ENCODE peak calls at places on chromosomes 6 and 20, in nine cellular contexts. C is uterus, Z is lung, S is cardiac muscle cell, A is left ventricle myocardium inferior, N is ovary, X is fibroblast of lung, T is mesenchymal stem cell, M is tibial artery. E is an unnamed sample. For H3K27me3, the result is how much of the 10 kb centered on the place peaks cover.

GRCh38 chr6:133964052-133964451 is 11.0 kb downstream of the TBPL1 start:
- DNase-seq in C (no peak), Z (no peak), S (peak), A (no peak), N (no peak), X (peak), T (peak), M (no peak), E (no peak)

GRCh38 chr20:22389836-22390542 is 194.4 kb downstream of the FOXA2 start:
- DNase-seq in C (no peak), Z (peak), S (peak), A (no peak), N (no peak), X (peak), T (no peak), M (no peak), E (no peak)

GRCh38 chr6:53581161-53581560 is 36.3 kb upstream of the GCLC start:
- DNase-seq in C (peak), Z (no peak), S (peak), A (no peak), N (no peak), X (peak), T (no peak), M (no peak), E (no peak)

GRCh38 chr6:15244605-15245360 is 1.1 kb upstream of the JARID2 start:
- DNase-seq in C (peak), Z (peak), S (peak), A (peak), N (peak), X (peak), T (peak), M (peak), E (peak)

GRCh38 chr20:60132162-60132826 is 174.1 kb downstream of the CDH26 start:
- DNase-seq in C (no peak), Z (no peak), S (no peak), A (no peak), N (no peak), X (no peak), T (no peak), M (no peak), E (no peak)

GRCh38 chr20:47620808-47621805 is 119.4 kb downstream of the NCOA3 start:
- DNase-seq in C (no peak), Z (no peak), S (peak), A (no peak), N (no peak), X (peak), T (peak), M (no peak), E (no peak)

GRCh38 chr6:157200611-157201010 is 122.7 kb downstream of the TMEM242 start:
- DNase-seq in C (no peak), Z (no peak), S (no peak), A (no peak), N (no peak), X (no peak), T (no peak), M (no peak), E (peak)

GRCh38 chr6:41659935-41660334 is 21.7 kb downstream of the MDFI start:
- DNase-seq in C (no peak), Z (no peak), S (no peak), A (no peak), N (no peak), X (no peak), T (no peak), M (no peak), E (no peak)

GRCh38 chr20:21510414-21510971 is 3.4 kb downstream of the NKX2-2 start:
- DNase-seq in C (no peak), Z (no peak), S (no peak), A (no peak), N (no peak), X (peak), T (no peak), M (no peak), E (no peak)

GRCh38 chr6:161462148-161462547 is 188.3 kb upstream of the AGPAT4 start:
- DNase-seq in C (no peak), Z (no peak), S (no peak), A (no peak), N (no peak), X (peak), T (no peak), M (no peak), E (no peak)

GRCh38 chr6:163599136-163599535 is 184.6 kb downstream of the QKI start:
- DNase-seq in C (no peak), Z (no peak), S (no peak), A (no peak), N (no peak), X (no peak), T (no peak), M (no peak), E (no peak)

GRCh38 chr6:29589423-29590048 is 4.6 kb downstream of the OR2H2 start:
- DNase-seq in C (no peak), Z (peak), S (peak), A (no peak), N (no peak), X (peak), T (peak), M (no peak), E (no peak)

GRCh38 chr6:108014040-108014439 is 56.0 kb upstream of the SEC63 start:
- DNase-seq in C (no peak), Z (no peak), S (no peak), A (no peak), N (no peak), X (no peak), T (no peak), M (no peak), E (no peak)

GRCh38 chr6:42551202-42551601 is 12.6 kb upstream of the UBR2 start:
- DNase-seq in C (no peak), Z (no peak), S (peak), A (no peak), N (no peak), X (no peak), T (peak), M (no peak), E (no peak)

GRCh38 chr6:20608371-20608770 is 74.1 kb downstream of the CDKAL1 start:
- DNase-seq in C (no peak), Z (no peak), S (no peak), A (no peak), N (no peak), X (no peak), T (no peak), M (no peak), E (no peak)

GRCh38 chr6:161273752-161274487 is at the start of gene AGPAT4:
- DNase-seq in C (peak), Z (peak), S (peak), A (peak), N (peak), X (peak), T (peak), M (peak), E (peak)

GRCh38 chr20:9215539-9215938 is 146.7 kb downstream of the PLCB4 start:
- DNase-seq in C (no peak), Z (no peak), S (no peak), A (no peak), N (no peak), X (no peak), T (no peak), M (no peak), E (no peak)

GRCh38 chr6:125640441-125641150 is 108.8 kb upstream of the HEY2 start:
- DNase-seq in C (no peak), Z (no peak), S (no peak), A (no peak), N (no peak), X (no peak), T (no peak), M (no peak), E (no peak)

GRCh38 chr6:39530201-39530759 is 194.9 kb downstream of the KIF6 start:
- DNase-seq in C (peak), Z (no peak), S (peak), A (no peak), N (peak), X (peak), T (peak), M (no peak), E (no peak)

GRCh38 chr20:23725102-23725501 is 25.6 kb downstream of the CST1 start:
- DNase-seq in C (no peak), Z (no peak), S (no peak), A (no peak), N (no peak), X (no peak), T (no peak), M (no peak), E (no peak)

GRCh38 chr6:113433506-113433991 is 423.6 kb upstream of the MARCKS start:
- DNase-seq in C (peak), Z (peak), S (peak), A (peak), N (no peak), X (peak), T (peak), M (peak), E (no peak)

GRCh38 chr6:56758120-56758519 is 115.4 kb upstream of the DST start:
- DNase-seq in C (no peak), Z (peak), S (no peak), A (no peak), N (no peak), X (peak), T (no peak), M (no peak), E (no peak)

GRCh38 chr20:62305149-62305764 is 2.5 kb downstream of the ADRM1 start:
- DNase-seq in C (no peak), Z (no peak), S (no peak), A (no peak), N (no peak), X (no peak), T (peak), M (no peak), E (no peak)

GRCh38 chr6:105374010-105374420 is 28.9 kb downstream of the PREP start:
- DNase-seq in C (no peak), Z (peak), S (peak), A (no peak), N (no peak), X (peak), T (peak), M (no peak), E (no peak)

GRCh38 chr6:152462716-152463115 is 174.4 kb downstream of the SYNE1 start:
- DNase-seq in C (no peak), Z (no peak), S (peak), A (no peak), N (no peak), X (no peak), T (no peak), M (no peak), E (no peak)

GRCh38 chr6:121881974-121882667 is 446.7 kb downstream of the GJA1 start:
- DNase-seq in C (no peak), Z (no peak), S (peak), A (no peak), N (no peak), X (peak), T (peak), M (no peak), E (no peak)

GRCh38 chr20:53879048-53879684 is 191.2 kb downstream of the BCAS1 start:
- DNase-seq in C (no peak), Z (no peak), S (no peak), A (no peak), N (no peak), X (no peak), T (peak), M (no peak), E (no peak)

GRCh38 chr6:170208651-170209353 is 82.1 kb downstream of the DLL1 start:
- DNase-seq in C (peak), Z (peak), S (no peak), A (no peak), N (no peak), X (no peak), T (no peak), M (peak), E (peak)

GRCh38 chr20:46084805-46085792 is 4.7 kb downstream of the NCOA5 start:
- DNase-seq in C (no peak), Z (no peak), S (peak), A (no peak), N (no peak), X (peak), T (peak), M (no peak), E (no peak)

GRCh38 chr6:91449539-91449938 is 862.7 kb upstream of the MAP3K7 start:
- DNase-seq in C (no peak), Z (no peak), S (no peak), A (no peak), N (no peak), X (peak), T (peak), M (no peak), E (no peak)

GRCh38 chr6:159214281-159214680 is 45.1 kb downstream of the FNDC1 start:
- DNase-seq in C (no peak), Z (no peak), S (no peak), A (no peak), N (no peak), X (peak), T (no peak), M (no peak), E (no peak)

GRCh38 chr6:159758031-159759001 is 3.5 kb upstream of the ACAT2 start:
- DNase-seq in C (no peak), Z (no peak), S (peak), A (no peak), N (no peak), X (peak), T (peak), M (no peak), E (no peak)

GRCh38 chr20:49353348-49353747 is 75.5 kb upstream of the ZNFX1 start:
- DNase-seq in C (no peak), Z (no peak), S (no peak), A (no peak), N (no peak), X (no peak), T (no peak), M (no peak), E (no peak)

GRCh38 chr6:6191476-6191875 is 129.0 kb downstream of the F13A1 start:
- DNase-seq in C (no peak), Z (no peak), S (no peak), A (no peak), N (no peak), X (no peak), T (no peak), M (no peak), E (no peak)

GRCh38 chr6:16840725-16841124 is 79.5 kb upstream of the ATXN1 start:
- DNase-seq in C (no peak), Z (no peak), S (no peak), A (no peak), N (no peak), X (no peak), T (no peak), M (no peak), E (no peak)

DNA sequence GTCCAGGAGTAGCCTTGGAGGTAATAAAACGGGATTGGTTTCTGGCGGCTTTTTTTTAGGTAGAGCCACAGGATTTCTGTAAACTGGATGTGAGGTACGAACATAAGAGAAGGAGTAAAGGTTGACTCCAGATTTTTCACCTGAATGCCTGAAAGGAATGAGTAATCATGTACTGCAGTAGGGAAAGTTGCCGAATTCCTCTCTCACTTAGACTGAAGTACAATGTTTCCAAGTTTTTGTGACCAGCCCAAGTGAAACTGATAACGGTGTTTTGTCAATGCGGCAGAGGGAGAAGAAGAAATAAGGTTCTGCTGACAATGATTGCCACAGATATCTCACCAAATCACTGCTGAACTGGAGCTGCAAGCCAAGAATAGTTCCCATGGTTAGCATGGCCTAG is 75.0 kb downstream of the VTA1 start:
- DNase-seq in C (no peak), Z (no peak), S (no peak), A (no peak), N (no peak), X (no peak), T (no peak), M (no peak), E (no peak)
- H3K27ac ChIP-seq in C (no peak), Z (no peak), S (peak), A (no peak), N (no peak), X (no peak), T (no peak), M (no peak), E (no peak)

GRCh38 chr6:47700051-47700450 is 1.7 kb downstream of the ADGRF4 start:
- DNase-seq in C (peak), Z (no peak), S (peak), A (no peak), N (no peak), X (peak), T (peak), M (no peak), E (no peak)
- H3K4me3 ChIP-seq in C (no peak), Z (no peak), S (no peak), A (no peak), N (no peak), X (no peak), T (no peak), M (no peak), E (no peak)

GRCh38 chr6:506920-507523 is 115.5 kb downstream of the IRF4 start:
- DNase-seq in C (no peak), Z (no peak), S (no peak), A (no peak), N (no peak), X (no peak), T (no peak), M (no peak), E (no peak)

GRCh38 chr6:504446-504980 is 113.0 kb downstream of the IRF4 start:
- DNase-seq in C (no peak), Z (no peak), S (no peak), A (no peak), N (no peak), X (no peak), T (no peak), M (no peak), E (no peak)

GRCh38 chr6:508614-509013 is 117.1 kb downstream of the IRF4 start:
- DNase-seq in C (no peak), Z (no peak), S (no peak), A (no peak), N (no peak), X (no peak), T (no peak), M (no peak), E (no peak)

GRCh38 chr6:505374-505773 is 113.8 kb downstream of the IRF4 start:
- DNase-seq in C (no peak), Z (no peak), S (no peak), A (no peak), N (no peak), X (no peak), T (no peak), M (no peak), E (no peak)

DNA sequence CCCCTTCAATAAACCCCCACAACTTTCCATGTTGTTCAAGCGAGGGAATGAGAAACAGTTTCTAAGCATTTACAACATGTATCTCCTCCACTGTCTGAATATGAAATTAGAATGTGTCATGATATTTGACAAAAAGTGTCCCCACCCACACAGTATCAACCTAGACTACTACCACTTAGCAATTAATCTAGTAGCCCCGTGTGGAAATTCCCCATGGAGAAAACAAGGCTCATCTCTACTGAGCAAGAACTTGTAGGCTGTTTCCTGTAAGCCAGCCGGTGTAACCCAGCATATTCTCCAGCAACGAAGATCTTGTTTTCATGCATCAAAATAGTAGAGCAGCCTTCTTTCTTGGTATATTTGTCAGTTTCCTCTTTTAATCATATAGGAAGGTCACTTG is 115.0 kb downstream of the IRF4 start:
- DNase-seq in C (no peak), Z (no peak), S (no peak), A (no peak), N (no peak), X (no peak), T (no peak), M (no peak), E (no peak)
- H3K27me3 ChIP-seq in C (under half), Z (under half), S (under half), A (under half), N (under half), X (under half), T (under half), M (under half), E (under half)

DNA sequence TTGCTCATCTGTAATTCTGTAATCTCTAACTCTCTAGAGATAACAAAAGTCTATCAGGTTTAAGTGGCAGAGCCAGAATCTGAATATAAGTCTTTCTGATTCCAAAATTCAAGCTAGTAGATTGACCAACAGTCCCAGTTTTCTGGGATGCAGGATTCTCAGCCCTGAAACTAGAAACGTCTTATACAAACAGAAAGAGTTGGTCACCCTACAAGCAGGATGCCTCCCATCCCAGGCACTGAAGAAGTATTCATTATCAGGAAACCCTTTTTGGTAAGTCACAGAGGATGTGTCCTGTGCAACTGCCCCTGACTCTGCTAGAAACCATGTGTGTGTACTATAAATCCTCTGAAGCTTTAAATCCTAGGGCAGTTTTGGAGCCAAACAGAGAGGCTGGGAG is 135.0 kb downstream of the CARMIL1 start:
- DNase-seq in C (no peak), Z (no peak), S (no peak), A (no peak), N (no peak), X (no peak), T (no peak), M (no peak), E (no peak)
- H3K27ac ChIP-seq in C (peak), Z (no peak), S (no peak), A (no peak), N (no peak), X (no peak), T (no peak), M (no peak), E (no peak)

GRCh38 chr20:63696311-63696627 is 183 bp upstream of the TNFRSF6B start:
- DNase-seq in C (no peak), Z (no peak), S (peak), A (no peak), N (peak), X (peak), T (no peak), M (no peak), E (no peak)
- H3K4me3 ChIP-seq in C (no peak), Z (peak), S (no peak), A (peak), N (no peak), X (no peak), T (no peak), M (peak), E (no peak)

DNA sequence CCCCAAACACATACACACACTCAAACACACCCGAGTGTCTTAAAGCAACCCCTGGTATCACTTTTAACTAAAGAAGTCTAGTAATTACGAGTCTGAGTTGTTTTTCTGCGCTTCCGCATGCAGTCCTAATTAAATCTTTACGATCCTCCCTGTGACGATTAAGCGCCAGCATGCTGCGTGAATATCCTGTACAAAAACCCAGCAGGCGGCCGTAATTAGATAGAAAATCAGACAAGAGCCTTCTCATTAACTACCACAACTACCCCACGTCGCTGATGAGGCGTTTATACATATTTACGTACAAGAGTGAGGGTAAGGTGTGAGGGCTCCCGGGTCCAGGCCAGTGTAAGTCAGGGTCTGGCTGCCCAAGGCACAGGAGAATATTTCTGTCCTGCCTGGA is 8.1 kb downstream of the TFAP2B start:
- DNase-seq in C (no peak), Z (no peak), S (no peak), A (no peak), N (no peak), X (no peak), T (no peak), M (no peak), E (no peak)
- H3K27me3 ChIP-seq in C (half or more), Z (under half), S (half or more), A (half or more), N (under half), X (under half), T (half or more), M (under half), E (half or more)

GRCh38 chr6:10586302-10586701 is 65.2 kb downstream of the GCNT2 start:
- DNase-seq in C (no peak), Z (no peak), S (no peak), A (no peak), N (no peak), X (peak), T (no peak), M (no peak), E (no peak)
- H3K27ac ChIP-seq in C (no peak), Z (peak), S (peak), A (peak), N (no peak), X (no peak), T (no peak), M (no peak), E (no peak)